ENCODE peak calls at places on chromosome 3, in seven cellular contexts. D, W, Z, I, K, Q and G are unnamed samples. For H3K36me3 and H3K4me1, the result is how much of the 10 kb centered on the place peaks cover.

GRCh38 chr3:171001957-171002694 is 24.4 kb downstream of the SLC2A2 start:
- DNase-seq in Q (no peak), D (no peak), W (peak), I (no peak), K (no peak), Z (no peak), G (peak)

GRCh38 chr3:127709320-127710060 is 36.7 kb downstream of the ABTB1 start:
- DNase-seq in K (no peak), I (no peak), W (peak), D (no peak), Q (no peak), Z (no peak), G (no peak)

GRCh38 chr3:65597225-65597951 is 441.3 kb downstream of the MAGI1 start:
- DNase-seq in Z (no peak), I (peak), Q (no peak), K (no peak), D (no peak), W (peak), G (peak)

GRCh38 chr3:177611781-177612389 is 414.6 kb upstream of the TBL1XR1 start:
- DNase-seq in W (no peak), D (no peak), I (no peak), Q (no peak), K (no peak), Z (no peak), G (no peak)

GRCh38 chr3:120349819-120350125 is 618 bp upstream of the LRRC58 start:
- DNase-seq in K (no peak), Q (no peak), W (no peak), Z (no peak), I (no peak), D (no peak), G (no peak)

GRCh38 chr3:4817128-4817527 is 162.1 kb upstream of the BHLHE40 start:
- DNase-seq in W (no peak), I (no peak), Q (no peak), D (no peak), K (no peak), Z (no peak), G (no peak)

GRCh38 chr3:60855250-60855649 is 396.0 kb downstream of the FHIT start:
- DNase-seq in W (no peak), I (no peak), Q (no peak), Z (no peak), K (no peak), D (no peak), G (no peak)

GRCh38 chr3:88180398-88180999 is 30.7 kb downstream of the C3orf38 start:
- DNase-seq in I (no peak), Q (peak), K (no peak), Z (no peak), D (peak), W (peak), G (peak)

DNA sequence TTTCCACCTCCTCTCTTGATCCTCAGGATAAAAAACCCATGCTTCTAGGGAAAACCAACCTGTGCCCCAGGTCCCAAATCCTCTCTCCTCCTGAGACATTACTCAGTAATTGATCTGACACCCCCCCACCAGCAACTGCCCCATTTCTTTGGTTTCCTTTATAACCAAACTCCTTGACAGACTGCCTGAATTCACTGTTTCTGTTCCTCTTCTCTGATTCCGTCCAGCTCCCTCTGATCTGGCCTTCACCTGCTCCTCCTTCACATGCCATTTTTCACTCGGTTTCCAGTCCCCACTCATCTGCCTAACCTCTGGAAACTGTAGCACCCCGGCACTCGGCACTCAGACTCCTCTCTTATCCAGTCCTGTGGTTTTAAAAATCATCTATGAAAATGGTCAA is 2.1 kb downstream of the CCDC51 start:
- DNase-seq in I (no peak), K (no peak), Z (no peak), Q (no peak), D (no peak), W (no peak), G (no peak)
- H3K36me3 ChIP-seq in I (under half), K (under half), Z (under half), Q (under half), D (under half), W (under half), G (under half)

DNA sequence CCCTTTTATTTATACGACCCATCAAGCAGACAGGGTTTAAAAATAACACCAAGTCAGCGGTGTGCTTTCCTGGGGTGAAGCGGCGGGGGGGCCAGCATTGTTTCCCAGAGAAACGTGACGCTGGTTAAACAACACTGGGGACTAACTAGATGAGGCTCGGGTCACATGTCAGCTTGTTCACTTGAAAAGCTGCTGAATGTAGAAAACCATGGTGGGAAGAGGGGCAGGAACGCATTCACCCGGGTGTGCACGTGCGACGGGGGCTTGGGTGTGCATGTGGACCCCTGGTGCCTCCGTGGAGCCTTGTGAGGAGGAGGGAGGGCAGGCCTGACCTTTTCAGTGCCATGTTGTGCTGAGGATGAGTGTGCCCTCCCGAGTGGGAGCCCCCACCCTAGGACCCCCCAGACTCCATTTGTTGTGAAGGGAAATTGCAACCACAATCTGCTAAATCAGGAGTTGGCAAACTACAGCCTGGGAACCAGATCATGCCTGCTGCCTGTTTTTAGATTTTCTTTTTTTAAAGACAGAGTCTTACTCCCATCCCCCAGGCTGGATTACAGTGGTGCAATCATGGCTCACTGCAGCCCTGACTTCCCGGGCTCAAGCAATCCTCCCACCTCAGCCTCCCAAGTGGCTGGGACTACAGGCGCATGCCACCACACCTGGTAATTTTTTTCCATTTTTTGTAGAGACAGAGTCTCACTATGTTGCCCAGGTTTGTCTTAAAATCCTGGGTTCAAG is 70.4 kb upstream of the CMTM7 start:
- DNase-seq in K (no peak), Z (peak), D (no peak), Q (no peak), I (no peak), W (no peak), G (no peak)
- H3K4me1 ChIP-seq in K (under half), Z (under half), D (under half), Q (under half), I (under half), W (under half), G (under half)

GRCh38 chr3:149744630-149745029 is 7.7 kb downstream of the COMMD2 start:
- DNase-seq in W (no peak), I (no peak), Z (no peak), K (no peak), Q (no peak), D (no peak), G (no peak)
- H3K36me3 ChIP-seq in W (half or more), I (half or more), Z (half or more), K (under half), Q (under half), D (half or more), G (under half)

GRCh38 chr3:73614385-73614784 is 10.4 kb downstream of the PDZRN3 start:
- DNase-seq in W (peak), Z (no peak), D (no peak), I (no peak), K (no peak), Q (no peak), G (no peak)
- H3K4me1 ChIP-seq in W (half or more), Z (half or more), D (under half), I (under half), K (half or more), Q (under half), G (under half)

GRCh38 chr3:119220198-119220597 is 20.5 kb downstream of the B4GALT4 start:
- DNase-seq in I (no peak), K (no peak), D (no peak), W (no peak), Z (no peak), Q (no peak), G (peak)
- H3K36me3 ChIP-seq in I (half or more), K (under half), D (half or more), W (half or more), Z (half or more), Q (under half), G (under half)

GRCh38 chr3:50320853-50321145 is 1.7 kb downstream of the HYAL2 start:
- DNase-seq in I (no peak), K (no peak), Z (no peak), Q (no peak), D (peak), W (peak), G (no peak)

GRCh38 chr3:50318615-50319014 is 3.9 kb downstream of the HYAL2 start:
- DNase-seq in I (no peak), D (no peak), K (no peak), Z (no peak), W (no peak), Q (no peak), G (no peak)

GRCh38 chr3:50318163-50318562 is 4.4 kb downstream of the HYAL2 start:
- DNase-seq in W (no peak), I (no peak), D (no peak), Z (no peak), Q (no peak), K (no peak), G (no peak)

GRCh38 chr3:50319872-50320625 is 2.5 kb downstream of the HYAL2 start:
- DNase-seq in K (no peak), Z (no peak), D (no peak), W (no peak), I (no peak), Q (no peak), G (no peak)

DNA sequence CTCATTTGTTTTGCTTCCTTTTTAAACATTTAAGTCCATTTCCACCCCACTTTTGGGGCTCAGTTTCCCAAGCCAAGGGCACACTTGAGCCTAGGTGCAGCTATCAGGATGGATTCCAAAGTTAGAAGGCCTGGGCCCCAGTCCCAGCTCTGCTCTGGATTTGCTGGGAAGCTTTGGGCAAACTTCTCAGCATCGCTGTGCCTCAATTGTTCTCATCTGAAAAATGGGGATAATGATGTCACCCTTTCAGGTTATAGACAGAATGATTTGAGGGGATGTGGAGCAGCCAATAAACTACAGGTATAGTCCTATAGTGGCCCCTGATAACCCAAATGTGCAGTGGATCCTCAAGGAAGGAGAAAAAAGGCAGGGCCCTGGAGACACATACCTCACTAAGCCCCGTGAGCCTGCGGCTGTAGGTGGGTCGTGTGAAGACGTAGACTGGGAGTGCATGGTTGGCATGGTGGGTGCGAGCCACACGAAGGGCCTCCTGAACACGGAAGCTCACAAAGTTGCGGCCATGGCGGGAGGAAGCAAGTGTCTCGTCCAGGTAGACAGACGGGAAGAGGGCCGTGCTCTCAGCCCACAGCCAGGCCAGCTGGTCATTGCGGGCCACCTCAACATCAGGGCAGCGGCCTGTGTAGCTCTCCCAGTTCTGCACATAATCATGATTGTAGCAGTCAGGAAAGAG is 3.2 kb downstream of the HYAL2 start:
- DNase-seq in I (no peak), W (no peak), D (no peak), Q (no peak), Z (no peak), K (no peak), G (no peak)
- H3K4me1 ChIP-seq in I (half or more), W (under half), D (under half), Q (under half), Z (half or more), K (half or more), G (under half)

DNA sequence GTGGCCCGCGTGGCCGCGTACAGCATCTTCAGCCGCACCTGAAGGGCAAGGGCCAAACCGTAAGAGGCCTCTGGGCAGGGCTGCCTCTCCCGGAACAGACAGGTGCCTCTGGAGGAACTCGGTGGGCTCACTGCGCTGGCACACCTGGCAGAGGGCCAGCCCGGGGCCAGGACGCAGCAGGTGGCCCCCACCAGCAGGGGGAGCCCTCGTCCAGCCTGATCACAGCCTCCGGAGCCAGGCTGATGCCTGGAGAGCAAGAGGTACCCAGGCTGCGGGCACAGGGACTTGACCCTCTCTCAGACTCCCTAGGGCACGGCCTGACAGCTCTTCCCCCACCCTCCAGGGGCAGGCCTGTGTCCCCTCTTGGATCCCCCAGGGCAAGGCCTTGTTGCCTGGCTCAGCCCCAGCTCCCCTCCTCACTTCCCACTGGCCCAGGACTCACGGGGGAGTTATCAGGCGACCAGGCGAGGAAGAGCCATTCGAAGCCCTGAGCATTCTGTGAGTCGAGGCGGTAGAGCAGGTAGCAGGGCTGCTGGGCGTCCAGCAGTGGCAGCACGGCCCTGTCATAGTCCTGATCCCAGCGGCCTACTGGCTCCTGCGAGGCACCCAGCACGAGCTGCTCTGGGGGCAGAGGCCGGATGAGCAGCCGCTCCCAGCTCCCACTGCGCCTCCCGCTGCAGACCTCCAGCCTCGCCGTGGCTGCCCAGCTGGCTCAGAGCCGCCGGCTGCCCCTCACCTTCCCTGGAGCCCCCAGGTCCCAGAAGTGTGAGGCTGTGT is 6.2 kb upstream of the TLR9 start:
- DNase-seq in W (peak), K (no peak), D (peak), I (peak), Q (peak), Z (peak), G (peak)
- H3K36me3 ChIP-seq in W (under half), K (under half), D (half or more), I (half or more), Q (under half), Z (half or more), G (under half)